ENCODE peak calls at places on chromosome 2, in five cellular contexts. A is CD4-positive, alpha-beta T cell; B is astrocyte; X is IMR-90; P is pancreas. I is an unnamed sample.

GRCh38 chr2:217960351-217960750 is 42.4 kb downstream of the TNS1 start:
- DNase-seq in P (peak), X (no peak), B (no peak), A (no peak), I (no peak)

GRCh38 chr2:136117391-136117841 is 533 bp downstream of the CXCR4 start:
- DNase-seq in P (peak), A (peak), B (peak), X (peak), I (no peak)

GRCh38 chr2:10906926-10907479 is 4.7 kb upstream of the KCNF1 start:
- DNase-seq in X (no peak), A (no peak), P (no peak), B (no peak), I (no peak)

GRCh38 chr2:80217446-80217845 is 87.1 kb downstream of the LRRTM1 start:
- DNase-seq in B (no peak), P (no peak), X (no peak), A (no peak), I (no peak)

GRCh38 chr2:134782107-134782506 is 56.3 kb upstream of the ACMSD start:
- DNase-seq in B (no peak), P (no peak), X (no peak), A (no peak), I (no peak)

GRCh38 chr2:68744517-68744916 is 9.9 kb downstream of the ARHGAP25 start:
- DNase-seq in A (no peak), P (no peak), B (no peak), X (no peak), I (peak)

GRCh38 chr2:85706604-85707296 is 12.6 kb downstream of the GNLY start:
- DNase-seq in P (no peak), A (no peak), B (no peak), X (no peak), I (no peak)

GRCh38 chr2:228048838-228049490 is 132.5 kb downstream of the SPHKAP start:
- DNase-seq in A (no peak), B (peak), P (peak), X (peak), I (peak)

GRCh38 chr2:43331428-43331827 is 105.0 kb upstream of the ZFP36L2 start:
- DNase-seq in B (no peak), P (no peak), A (no peak), X (peak), I (no peak)

DNA sequence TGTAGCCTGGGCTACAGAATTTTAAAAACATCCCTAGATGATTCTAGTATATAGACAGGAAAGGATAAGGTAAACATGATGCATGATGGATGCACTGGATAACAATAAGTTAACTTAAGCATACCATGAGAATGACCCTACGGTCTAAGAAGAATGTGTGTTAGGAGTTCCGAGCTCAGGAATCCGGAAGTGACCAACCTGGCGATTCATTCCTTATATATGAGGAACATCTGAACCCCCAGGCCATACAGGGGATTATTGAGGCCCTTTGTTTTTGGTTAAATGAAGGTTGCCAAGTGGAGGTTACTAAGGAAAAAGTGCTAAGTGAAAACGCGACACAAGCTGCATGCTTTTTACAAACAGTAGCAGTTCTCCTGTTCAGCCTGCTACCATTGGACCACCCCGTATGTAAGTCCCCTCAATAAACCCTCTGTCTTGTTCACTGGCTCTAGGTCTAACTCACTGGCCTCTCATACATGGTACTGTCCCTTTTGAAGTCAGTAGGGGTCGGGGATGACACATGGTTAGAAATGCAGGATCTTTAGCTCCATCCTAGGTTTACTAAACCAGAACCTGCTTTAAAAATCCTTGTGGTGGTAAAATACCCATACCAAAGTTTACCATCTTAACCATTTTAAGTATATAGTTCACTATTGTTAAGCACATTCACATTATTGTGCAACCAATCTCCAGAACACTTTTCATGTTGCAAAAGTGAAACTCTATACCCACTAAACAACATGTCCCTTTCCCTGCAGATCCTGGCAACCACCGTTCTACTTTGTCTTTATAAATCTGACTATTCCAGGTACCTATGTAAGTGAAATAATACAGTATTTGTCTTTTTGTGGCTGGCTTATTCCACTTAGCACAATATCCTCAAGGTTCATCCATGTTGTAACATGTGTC is 111.0 kb upstream of the MAP4K3 start:
- DNase-seq in P (no peak), X (peak), B (peak), A (no peak), I (peak)
- H3K27ac ChIP-seq in P (no peak), X (no peak), B (peak), A (no peak), I (no peak)

DNA sequence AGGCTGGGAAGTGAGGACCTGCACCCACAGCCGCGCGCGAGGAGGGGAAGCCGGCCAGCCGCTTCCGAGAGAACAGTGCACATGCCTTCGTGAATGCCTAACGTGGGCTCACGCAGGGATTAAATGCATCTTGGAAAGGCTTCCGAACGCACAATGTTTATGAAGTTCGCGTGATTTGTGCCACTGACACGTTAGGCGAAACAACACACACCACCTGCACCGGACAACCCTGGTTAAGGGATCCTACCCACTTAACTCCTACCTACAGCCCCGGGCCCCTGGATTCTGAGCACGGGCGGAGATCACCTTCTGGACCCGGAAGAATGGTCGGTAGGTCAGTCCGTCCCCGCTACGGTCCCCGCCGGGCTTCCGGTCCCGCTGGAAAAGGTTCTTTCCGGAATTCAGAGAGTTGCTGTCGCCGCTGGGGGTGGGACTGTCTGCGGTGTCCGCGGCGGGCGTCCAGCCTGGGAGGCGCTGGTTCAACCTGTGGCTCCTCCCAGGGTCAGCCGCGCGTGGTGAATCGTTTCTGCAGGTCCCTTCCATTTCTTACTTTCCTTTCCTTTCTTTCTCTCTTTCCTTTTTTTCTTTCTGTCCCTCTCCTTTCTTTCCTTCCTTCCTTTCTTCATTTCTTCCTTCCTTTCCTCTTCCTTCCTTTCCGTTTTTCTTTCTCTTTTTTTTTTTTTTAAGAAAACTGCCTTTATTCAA is at the start of gene MTIF2:
- DNase-seq in P (peak), A (peak), B (peak), X (peak), I (peak)
- TF ChIP-seq CTCF in P (no peak), A (no peak), B (no peak), X (peak), I (no peak)

GRCh38 chr2:216144372-216144771 is 35.2 kb downstream of the XRCC5 start:
- DNase-seq in P (no peak), A (no peak), B (no peak), X (no peak), I (no peak)

GRCh38 chr2:216144857-216145256 is 35.7 kb downstream of the XRCC5 start:
- DNase-seq in B (no peak), X (no peak), P (no peak), A (no peak), I (no peak)

GRCh38 chr2:216148983-216149382 is 39.8 kb downstream of the XRCC5 start:
- DNase-seq in P (no peak), B (no peak), A (no peak), X (no peak), I (no peak)

GRCh38 chr2:216147172-216148131 is 38.3 kb downstream of the XRCC5 start:
- DNase-seq in P (no peak), X (no peak), A (no peak), B (no peak), I (no peak)

DNA sequence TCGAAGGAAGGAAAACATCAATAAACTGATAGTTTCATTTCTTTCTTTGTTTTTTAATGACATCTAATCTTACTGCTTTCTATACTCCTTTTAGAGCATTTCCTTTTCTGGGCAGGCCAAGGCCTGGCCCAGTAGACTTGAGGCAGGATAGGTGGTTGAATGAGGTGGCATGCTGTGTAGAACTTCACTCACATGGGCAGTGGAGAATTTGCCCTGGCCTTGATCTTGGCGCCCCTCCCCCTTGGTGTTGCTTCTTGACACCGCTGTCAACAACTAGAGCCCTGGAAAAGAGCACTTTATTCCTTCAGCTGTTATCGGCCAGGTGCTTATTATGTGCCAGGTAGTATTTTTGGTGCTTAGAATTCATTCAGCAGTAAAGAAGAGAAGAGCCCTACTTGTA is 37.4 kb downstream of the XRCC5 start:
- DNase-seq in B (no peak), A (no peak), P (no peak), X (no peak), I (no peak)
- H3K27ac ChIP-seq in B (no peak), A (no peak), P (no peak), X (no peak), I (no peak)

DNA sequence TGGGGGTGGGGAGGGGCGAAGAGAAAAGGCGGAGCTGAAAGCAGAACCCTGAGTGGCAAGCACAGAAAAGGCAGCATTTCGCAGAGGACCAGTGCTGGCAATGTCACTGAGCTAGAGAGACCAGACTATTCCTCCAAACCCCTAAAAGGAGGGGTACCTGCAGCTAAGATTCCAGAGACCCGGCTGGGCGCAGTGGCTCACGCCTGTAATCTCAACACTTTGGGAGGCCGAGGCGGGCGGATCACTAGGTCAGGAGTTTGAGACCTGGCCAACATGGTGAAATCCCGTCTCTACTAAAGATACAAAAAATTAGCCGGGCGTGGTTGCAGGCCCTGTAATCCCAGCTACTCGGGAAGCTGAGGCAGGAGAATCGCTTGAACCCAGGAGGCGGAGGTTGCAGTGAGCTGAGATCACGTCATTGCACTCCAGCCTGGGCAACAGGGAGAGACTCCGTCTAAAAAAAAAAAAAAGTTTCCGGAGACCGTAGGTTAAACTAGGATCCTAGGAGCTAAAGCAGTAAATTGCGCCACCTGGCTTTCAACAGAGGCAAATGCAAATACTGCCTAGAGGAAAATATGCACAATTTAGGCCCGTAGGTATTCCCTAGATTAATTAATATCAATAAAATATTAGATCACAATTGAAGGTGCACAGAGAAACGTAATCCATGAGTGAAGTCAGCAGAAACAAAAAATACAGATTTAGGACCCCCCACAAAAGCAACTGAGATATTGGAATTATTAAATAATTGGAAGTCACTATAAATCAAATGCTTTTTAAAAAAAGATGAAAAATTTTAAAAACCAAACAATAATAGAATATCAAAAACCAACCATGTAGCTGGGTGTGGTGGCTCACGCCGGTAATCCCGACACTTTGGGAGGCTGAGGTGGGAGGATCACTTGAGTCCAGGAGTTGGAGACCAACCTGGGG is 4.9 kb downstream of the UCN start:
- DNase-seq in X (peak), B (peak), A (peak), P (peak), I (peak)
- TF ChIP-seq CTCF in X (peak), B (peak), A (peak), P (peak), I (peak)

GRCh38 chr2:239370403-239370802 is 30.4 kb downstream of the HDAC4 start:
- DNase-seq in X (no peak), A (no peak), B (no peak), P (no peak), I (no peak)
- H3K27ac ChIP-seq in X (no peak), A (peak), B (no peak), P (no peak), I (no peak)

DNA sequence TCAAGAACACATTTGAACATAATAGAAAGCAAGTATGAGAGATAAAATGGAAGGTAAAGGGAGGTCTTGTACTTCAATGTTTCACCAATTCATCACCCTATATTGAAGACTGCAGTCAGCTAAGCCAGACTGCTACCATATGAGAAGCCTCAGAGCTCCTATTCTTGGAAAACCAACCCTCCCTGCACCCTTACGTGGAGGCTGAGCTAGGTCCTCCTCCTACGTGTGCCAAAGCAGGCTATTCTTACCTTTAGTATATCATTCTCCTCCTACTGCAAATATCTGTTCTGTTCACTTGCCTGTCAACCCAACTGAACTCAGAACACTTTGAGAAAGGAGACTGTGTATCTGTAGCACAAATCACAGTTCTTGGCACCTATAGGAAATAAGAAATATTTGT is 255.8 kb upstream of the HNRNPA3 start:
- DNase-seq in B (no peak), X (no peak), P (no peak), A (no peak), I (no peak)
- TF ChIP-seq CTCF in B (no peak), X (no peak), P (no peak), A (no peak), I (no peak)

DNA sequence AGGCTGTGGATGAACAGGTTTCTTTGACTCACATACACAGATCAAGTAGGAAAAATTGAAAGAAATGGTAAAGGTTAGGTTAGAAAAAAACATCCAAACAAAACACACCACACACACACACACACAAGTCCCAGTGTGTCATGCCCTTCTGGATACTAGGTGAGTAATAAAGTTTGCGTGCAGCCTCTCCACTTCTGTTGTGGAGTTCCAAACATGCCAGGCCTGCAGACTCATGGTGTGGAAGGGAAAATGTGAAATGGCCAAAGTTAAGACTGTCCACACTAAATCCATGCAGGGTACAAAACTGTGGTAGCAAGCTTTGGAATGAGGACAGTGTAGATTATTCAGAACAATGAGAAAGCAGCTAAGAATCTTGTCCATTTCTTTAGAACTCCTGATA is 114.6 kb downstream of the IKZF2 start:
- DNase-seq in P (no peak), A (no peak), X (peak), B (peak), I (no peak)
- H3K27ac ChIP-seq in P (no peak), A (no peak), X (no peak), B (no peak), I (no peak)

DNA sequence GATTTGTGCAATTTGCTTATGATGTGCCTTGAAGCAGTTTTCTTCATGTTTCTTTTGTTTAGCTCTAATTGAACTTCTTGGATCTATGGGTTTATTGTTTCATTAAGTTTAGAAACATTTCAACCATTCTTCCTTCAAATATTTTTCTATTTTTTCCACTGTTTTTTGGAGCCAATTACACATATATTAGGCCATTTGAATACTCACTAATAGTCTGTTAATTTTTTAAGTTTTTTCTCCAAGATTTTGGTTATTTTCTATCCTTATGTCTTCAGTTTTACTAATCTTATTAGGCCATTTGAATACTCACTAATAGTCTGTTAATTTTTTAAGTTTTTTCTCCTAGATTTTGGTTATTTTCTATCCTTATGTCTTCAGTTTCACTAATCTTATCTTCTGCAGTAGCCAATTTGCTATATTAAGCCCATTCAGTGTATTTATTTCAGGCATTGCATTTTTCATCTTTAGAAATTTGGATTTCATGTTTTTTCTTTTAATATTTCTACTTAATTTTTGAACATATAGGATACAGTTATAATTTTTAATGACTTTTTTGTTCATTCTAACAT is 9.5 kb upstream of the TMEM87B start:
- DNase-seq in X (no peak), P (no peak), B (no peak), A (no peak), I (no peak)
- TF ChIP-seq CTCF in X (no peak), P (no peak), B (no peak), A (no peak), I (no peak)

GRCh38 chr2:226978300-226978699 is 142.4 kb downstream of the RHBDD1 start:
- DNase-seq in A (no peak), X (no peak), B (no peak), P (no peak), I (no peak)

GRCh38 chr2:226977775-226978190 is 141.9 kb downstream of the RHBDD1 start:
- DNase-seq in X (peak), P (no peak), B (peak), A (no peak), I (peak)

GRCh38 chr2:226983891-226984290 is 148.0 kb downstream of the RHBDD1 start:
- DNase-seq in A (no peak), B (no peak), X (no peak), P (no peak), I (no peak)

GRCh38 chr2:226981731-226982373 is 146.0 kb downstream of the RHBDD1 start:
- DNase-seq in B (no peak), P (no peak), X (no peak), A (no peak), I (peak)

GRCh38 chr2:226979004-226979403 is 143.2 kb downstream of the RHBDD1 start:
- DNase-seq in X (no peak), B (no peak), P (no peak), A (no peak), I (no peak)
- H3K27ac ChIP-seq in X (no peak), B (no peak), P (no peak), A (no peak), I (no peak)

I was measured in RWPE1.